ENCODE peak calls at places on chromosome 21, in nine cellular contexts. P is gastroesophageal sphincter; E is heart right ventricle; A is CD8-positive, alpha-beta T cell; L is stimulated activated naive CD8-positive, alpha-beta T cell treated with anti-CD3 and anti-CD28 coated beads, Interleukin-15, amount 100 ng/mL, for 72 hours; X is activated CD4-positive, CD25-positive, alpha-beta regulatory T cell treated with anti-CD3 and anti-CD28 coated beads, Interleukin-2, amount 50 U/mL, for 24 hours; B is mucosa of descending colon; H is lung; U is natural killer cell treated with Interleukin-12 subunit alpha and Interleukin-12 subunit beta and Interleukin-15 and Interleukin-18, amount 100 ng/mL, for 72 hours. F is an unnamed sample.

GRCh38 chr21:16084776-16085364 is 355.1 kb downstream of the USP25 start:
- ATAC-seq in P (peak), E (peak), A (no peak), L (no peak), X (no peak), B (no peak), H (no peak), U (no peak), F (no peak)

GRCh38 chr21:46096997-46097825 is 701 bp upstream of the COL6A2 start:
- ATAC-seq in P (peak), E (peak), A (peak), L (peak), X (no peak), B (peak), H (no peak), U (no peak), F (peak)

GRCh38 chr21:39874759-39875158 is 7.5 kb downstream of the PCP4 start:
- ATAC-seq in P (no peak), E (no peak), A (no peak), L (no peak), X (no peak), B (no peak), H (no peak), U (no peak), F (no peak)

GRCh38 chr21:41345934-41346685 is 15.7 kb upstream of the MX2 start:
- ATAC-seq in P (no peak), E (no peak), A (no peak), L (no peak), X (no peak), B (peak), H (no peak), U (peak), F (peak)

GRCh38 chr21:31279986-31280385 is 64.1 kb downstream of the TIAM1 start:
- ATAC-seq in P (no peak), E (no peak), A (no peak), L (no peak), X (no peak), B (no peak), H (no peak), U (no peak), F (no peak)

GRCh38 chr21:14911351-14911750 is 153.4 kb downstream of the NRIP1 start:
- ATAC-seq in P (no peak), E (no peak), A (no peak), L (no peak), X (no peak), B (no peak), H (no peak), U (no peak), F (no peak)

GRCh38 chr21:25280061-25280460 is 327.2 kb downstream of the MRPL39 start:
- ATAC-seq in P (no peak), E (no peak), A (no peak), L (no peak), X (no peak), B (no peak), H (no peak), U (no peak), F (no peak)

GRCh38 chr21:32818411-32818810 is 46.9 kb upstream of the PAXBP1 start:
- ATAC-seq in P (no peak), E (no peak), A (no peak), L (no peak), X (no peak), B (no peak), H (no peak), U (no peak), F (no peak)

GRCh38 chr21:32184485-32184884 is 94.4 kb downstream of the MIS18A start:
- ATAC-seq in P (no peak), E (no peak), A (no peak), L (no peak), X (no peak), B (no peak), H (no peak), U (no peak), F (no peak)

GRCh38 chr21:31195334-31196015 is 148.6 kb downstream of the TIAM1 start:
- ATAC-seq in P (no peak), E (no peak), A (no peak), L (peak), X (peak), B (no peak), H (no peak), U (peak), F (no peak)

GRCh38 chr21:37079211-37079824 is 6.3 kb downstream of the TTC3 start:
- ATAC-seq in P (no peak), E (no peak), A (peak), L (peak), X (no peak), B (peak), H (no peak), U (no peak), F (no peak)

GRCh38 chr21:18026359-18026758 is 207.2 kb upstream of the C21orf91 start:
- ATAC-seq in P (no peak), E (no peak), A (no peak), L (no peak), X (no peak), B (no peak), H (no peak), U (no peak), F (no peak)

GRCh38 chr21:14875704-14876364 is 189.0 kb downstream of the NRIP1 start:
- ATAC-seq in P (no peak), E (peak), A (no peak), L (no peak), X (no peak), B (peak), H (no peak), U (no peak), F (no peak)

GRCh38 chr21:31663584-31664249 is 4.2 kb downstream of the SOD1 start:
- ATAC-seq in P (no peak), E (no peak), A (no peak), L (no peak), X (no peak), B (no peak), H (no peak), U (no peak), F (no peak)

GRCh38 chr21:29208666-29209059 is 78.2 kb downstream of the MAP3K7CL start:
- ATAC-seq in P (peak), E (peak), A (no peak), L (no peak), X (peak), B (no peak), H (peak), U (no peak), F (no peak)

GRCh38 chr21:28521932-28522826 is 470.5 kb downstream of the LTN1 start:
- ATAC-seq in P (peak), E (peak), A (peak), L (peak), X (no peak), B (no peak), H (no peak), U (peak), F (peak)

GRCh38 chr21:25036775-25037174 is 570.5 kb downstream of the MRPL39 start:
- ATAC-seq in P (no peak), E (no peak), A (no peak), L (no peak), X (no peak), B (no peak), H (no peak), U (no peak), F (no peak)

GRCh38 chr21:14528815-14529214 is 17.3 kb downstream of the SAMSN1 start:
- ATAC-seq in P (no peak), E (peak), A (no peak), L (no peak), X (no peak), B (no peak), H (no peak), U (no peak), F (no peak)

GRCh38 chr21:42733037-42733632 is 79.7 kb downstream of the PDE9A start:
- ATAC-seq in P (no peak), E (no peak), A (no peak), L (no peak), X (no peak), B (no peak), H (no peak), U (no peak), F (no peak)

GRCh38 chr21:37204580-37204979 is 62.6 kb downstream of the VPS26C start:
- ATAC-seq in P (no peak), E (no peak), A (no peak), L (no peak), X (no peak), B (no peak), H (no peak), U (no peak), F (no peak)

GRCh38 chr21:16519656-16520055 is 789.9 kb downstream of the USP25 start:
- ATAC-seq in P (no peak), E (no peak), A (no peak), L (no peak), X (no peak), B (no peak), H (no peak), U (no peak), F (no peak)

GRCh38 chr21:32184059-32184458 is 94.8 kb downstream of the MIS18A start:
- ATAC-seq in P (no peak), E (no peak), A (no peak), L (no peak), X (no peak), B (no peak), H (no peak), U (no peak), F (no peak)

GRCh38 chr21:45102391-45102932 is 28.1 kb downstream of the ADARB1 start:
- ATAC-seq in P (peak), E (peak), A (no peak), L (no peak), X (no peak), B (peak), H (no peak), U (no peak), F (peak)

GRCh38 chr21:41777934-41778815 is 11.3 kb upstream of the RIPK4 start:
- ATAC-seq in P (peak), E (peak), A (no peak), L (no peak), X (no peak), B (peak), H (peak), U (no peak), F (peak)

GRCh38 chr21:32456497-32456918 is 44.0 kb downstream of the EVA1C start:
- ATAC-seq in P (peak), E (peak), A (no peak), L (no peak), X (no peak), B (no peak), H (no peak), U (no peak), F (no peak)

F was measured in esophagus mucosa.